ENCODE peak calls at places on chromosomes 4 and X, in five cellular contexts. One of them, this sample, is unnamed.

GRCh38 chr4:122588453-122589238 is 32.2 kb downstream of the IL21 start:
- DNase-seq in mesenchymal stem cell: peak; percentile 81
- DNase-seq in trophoblast cell: no peak
- DNase-seq in neuronal stem cell: no peak
- DNase-seq in H9: no peak
- DNase-seq in this sample: no peak

GRCh38 chr4:170047774-170048354 is 21.7 kb upstream of the MFAP3L start:
- DNase-seq in neuronal stem cell: peak; percentile 59
- DNase-seq in trophoblast cell: peak; percentile 87
- DNase-seq in mesenchymal stem cell: peak; percentile 69
- DNase-seq in H9: no peak
- DNase-seq in this sample: no peak

GRCh38 chrX:148804579-148804978 is 304.2 kb downstream of the AFF2 start:
- DNase-seq in neuronal stem cell: no peak
- DNase-seq in trophoblast cell: no peak
- DNase-seq in H9: no peak
- DNase-seq in mesenchymal stem cell: no peak
- DNase-seq in this sample: no peak

GRCh38 chrX:46770006-46770816 is 11.3 kb upstream of the SLC9A7 start:
- DNase-seq in H9: no peak
- DNase-seq in neuronal stem cell: no peak
- DNase-seq in trophoblast cell: peak; percentile 74
- DNase-seq in mesenchymal stem cell: peak; percentile 21
- DNase-seq in this sample: no peak

GRCh38 chrX:8820910-8821527 is 19.8 kb upstream of the FAM9A start:
- DNase-seq in mesenchymal stem cell: peak; percentile 5
- DNase-seq in neuronal stem cell: peak; percentile 36
- DNase-seq in H9: peak; percentile 64
- DNase-seq in trophoblast cell: no peak
- DNase-seq in this sample: peak; percentile 49

GRCh38 chrX:84046403-84046984 is 141.5 kb downstream of the RPS6KA6 start:
- DNase-seq in H9: peak; percentile 50
- DNase-seq in trophoblast cell: peak; percentile 44
- DNase-seq in mesenchymal stem cell: peak; percentile 28
- DNase-seq in neuronal stem cell: peak; percentile 20
- DNase-seq in this sample: peak; percentile 46

GRCh38 chr4:31193516-31193915 is 473.3 kb downstream of the PCDH7 start:
- DNase-seq in H9: no peak
- DNase-seq in mesenchymal stem cell: no peak
- DNase-seq in neuronal stem cell: no peak
- DNase-seq in trophoblast cell: no peak
- DNase-seq in this sample: no peak

GRCh38 chr4:188887905-188888304 is 748.7 kb downstream of the TRIML1 start:
- DNase-seq in trophoblast cell: no peak
- DNase-seq in H9: no peak
- DNase-seq in neuronal stem cell: no peak
- DNase-seq in mesenchymal stem cell: no peak
- DNase-seq in this sample: no peak

GRCh38 chr4:102850373-102850772 is 18.4 kb upstream of the CISD2 start:
- DNase-seq in mesenchymal stem cell: no peak
- DNase-seq in H9: no peak
- DNase-seq in neuronal stem cell: no peak
- DNase-seq in trophoblast cell: no peak
- DNase-seq in this sample: no peak

GRCh38 chrX:114611018-114611619 is 27.2 kb downstream of the HTR2C start:
- DNase-seq in H9: no peak
- DNase-seq in mesenchymal stem cell: peak; percentile 42
- DNase-seq in trophoblast cell: peak; percentile 72
- DNase-seq in neuronal stem cell: peak; percentile 8
- DNase-seq in this sample: no peak

GRCh38 chr4:67871867-67872266 is 11.9 kb downstream of the TMPRSS11D start:
- DNase-seq in mesenchymal stem cell: peak; percentile 52
- DNase-seq in H9: no peak
- DNase-seq in neuronal stem cell: no peak
- DNase-seq in trophoblast cell: peak; percentile 73
- DNase-seq in this sample: no peak

GRCh38 chrX:123648028-123648810 is 84.6 kb downstream of the THOC2 start:
- DNase-seq in mesenchymal stem cell: peak; percentile 88
- DNase-seq in H9: peak; percentile 81
- DNase-seq in neuronal stem cell: peak; percentile 44
- DNase-seq in trophoblast cell: no peak
- DNase-seq in this sample: peak; percentile 54

GRCh38 chr4:153488719-153489384 is 22.7 kb downstream of the TMEM131L start:
- DNase-seq in mesenchymal stem cell: no peak
- DNase-seq in neuronal stem cell: no peak
- DNase-seq in trophoblast cell: no peak
- DNase-seq in H9: peak; percentile 54
- DNase-seq in this sample: no peak

GRCh38 chr4:69546121-69546520 is 50.4 kb upstream of the UGT2B4 start:
- DNase-seq in mesenchymal stem cell: peak; percentile 53
- DNase-seq in H9: no peak
- DNase-seq in trophoblast cell: no peak
- DNase-seq in neuronal stem cell: no peak
- DNase-seq in this sample: no peak

GRCh38 chr4:4406455-4407298 is 19.8 kb downstream of the NSG1 start:
- DNase-seq in trophoblast cell: no peak
- DNase-seq in H9: no peak
- DNase-seq in mesenchymal stem cell: no peak
- DNase-seq in neuronal stem cell: no peak
- DNase-seq in this sample: no peak

GRCh38 chr4:158739600-158739999 is 16.4 kb upstream of the PPID start:
- DNase-seq in trophoblast cell: no peak
- DNase-seq in neuronal stem cell: no peak
- DNase-seq in H9: no peak
- DNase-seq in mesenchymal stem cell: no peak
- DNase-seq in this sample: no peak

GRCh38 chr4:44447563-44448504 is 775 bp downstream of the KCTD8 start:
- DNase-seq in trophoblast cell: peak; percentile 4
- DNase-seq in H9: peak; percentile 70
- DNase-seq in neuronal stem cell: peak; percentile 49
- DNase-seq in mesenchymal stem cell: peak; percentile 11
- DNase-seq in this sample: no peak

GRCh38 chr4:183492791-183493221 is 12.1 kb upstream of the ING2 start:
- DNase-seq in mesenchymal stem cell: peak; percentile 36
- DNase-seq in trophoblast cell: peak; percentile 99
- DNase-seq in neuronal stem cell: no peak
- DNase-seq in H9: no peak
- DNase-seq in this sample: no peak

GRCh38 chrX:110759785-110760184 is 35.8 kb downstream of the CHRDL1 start:
- DNase-seq in mesenchymal stem cell: no peak
- DNase-seq in trophoblast cell: no peak
- DNase-seq in neuronal stem cell: no peak
- DNase-seq in H9: no peak
- DNase-seq in this sample: no peak

GRCh38 chr4:40403079-40403478 is 67.9 kb downstream of the CHRNA9 start:
- DNase-seq in neuronal stem cell: no peak
- DNase-seq in mesenchymal stem cell: no peak
- DNase-seq in trophoblast cell: peak; percentile 93
- DNase-seq in H9: no peak
- DNase-seq in this sample: no peak

GRCh38 chr4:153465922-153466636 is at the start of gene TMEM131L:
- DNase-seq in neuronal stem cell: peak; percentile 75
- DNase-seq in mesenchymal stem cell: peak; percentile 71
- DNase-seq in trophoblast cell: peak; percentile 62
- DNase-seq in H9: peak; percentile 81
- DNase-seq in this sample: no peak

GRCh38 chr4:148058160-148058859 is 326.4 kb downstream of the ARHGAP10 start:
- DNase-seq in neuronal stem cell: no peak
- DNase-seq in trophoblast cell: no peak
- DNase-seq in mesenchymal stem cell: no peak
- DNase-seq in H9: no peak
- DNase-seq in this sample: no peak

GRCh38 chrX:55778322-55778721 is 60.8 kb downstream of the RRAGB start:
- DNase-seq in trophoblast cell: peak; percentile 91
- DNase-seq in H9: no peak
- DNase-seq in neuronal stem cell: no peak
- DNase-seq in mesenchymal stem cell: peak; percentile 4
- DNase-seq in this sample: no peak

GRCh38 chr4:1403591-1404572 is 2.4 kb downstream of the NKX1-1 start:
- DNase-seq in H9: peak; percentile 50
- DNase-seq in neuronal stem cell: no peak
- DNase-seq in trophoblast cell: no peak
- DNase-seq in mesenchymal stem cell: no peak
- DNase-seq in this sample: no peak

DNA sequence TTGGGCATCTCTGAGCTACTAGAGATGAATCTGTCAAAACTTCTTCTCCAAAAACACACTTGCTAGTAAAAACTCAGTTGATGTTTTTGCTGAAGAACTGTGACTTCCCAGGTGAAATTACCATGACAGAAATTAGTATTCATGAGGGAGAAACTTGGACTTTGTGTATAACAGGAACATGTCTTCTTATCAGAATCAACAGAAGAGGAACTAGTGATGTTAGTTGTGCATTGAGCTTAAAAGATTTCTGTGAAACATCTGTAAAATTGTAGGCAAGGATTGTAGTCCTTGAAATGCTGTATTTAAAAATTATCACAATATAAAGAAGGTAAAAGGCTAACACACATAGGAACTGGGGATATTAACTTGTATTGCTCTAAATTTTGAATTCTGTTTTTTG is 11.3 kb downstream of the FAM241A start:
- DNase-seq in trophoblast cell: no peak
- DNase-seq in neuronal stem cell: no peak
- DNase-seq in mesenchymal stem cell: no peak
- DNase-seq in H9: no peak
- DNase-seq in this sample: no peak
- H2BK12ac ChIP-seq in trophoblast cell: no peak overlapping the region
- H2BK12ac ChIP-seq in neuronal stem cell: no peak overlapping the region
- H2BK12ac ChIP-seq in mesenchymal stem cell: no peak overlapping the region
- H2BK12ac ChIP-seq in H9: no peak overlapping the region
- H2BK12ac ChIP-seq in this sample: no peak overlapping the region

DNA sequence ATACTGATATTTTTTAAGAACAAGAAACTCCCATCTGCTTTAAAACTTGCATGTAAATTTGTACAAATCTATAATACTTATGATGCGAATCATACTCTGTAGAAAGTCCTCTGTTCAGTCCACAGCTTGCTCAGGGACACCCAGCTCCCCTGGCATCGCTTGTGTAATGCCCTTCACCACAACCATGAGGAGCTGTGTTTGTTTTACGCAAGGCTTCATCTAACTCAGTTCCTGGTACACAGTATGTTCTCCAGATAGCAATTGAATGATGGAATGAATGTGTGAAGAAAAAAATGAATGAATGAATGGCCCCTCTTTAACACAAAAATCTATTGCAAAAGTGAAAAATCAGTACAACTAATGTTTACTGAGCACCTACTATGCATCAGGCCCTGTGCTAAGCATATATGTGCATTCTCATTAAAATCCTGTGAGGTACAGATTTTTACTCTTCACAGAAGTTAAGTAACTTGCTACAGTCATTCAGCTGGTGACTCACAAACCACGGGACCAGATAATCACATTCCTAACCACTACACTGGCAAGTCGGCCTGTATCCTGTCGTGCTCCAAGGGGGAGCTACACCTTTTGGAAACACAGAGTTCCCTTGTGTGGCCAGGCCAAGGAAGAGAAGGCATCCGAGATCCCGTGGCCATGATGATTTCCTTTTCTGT is 58.7 kb upstream of the KDR start:
- DNase-seq in mesenchymal stem cell: peak; percentile 95
- DNase-seq in H9: peak; percentile 71
- DNase-seq in trophoblast cell: peak; percentile 75
- DNase-seq in neuronal stem cell: no peak
- DNase-seq in this sample: no peak
- H3K14ac ChIP-seq in mesenchymal stem cell: no peak overlapping the region
- H3K14ac ChIP-seq in H9: no peak overlapping the region
- H3K14ac ChIP-seq in trophoblast cell: no peak overlapping the region
- H3K14ac ChIP-seq in neuronal stem cell: no peak overlapping the region
- H3K14ac ChIP-seq in this sample: no peak overlapping the region

GRCh38 chrX:48636776-48637175 is 39.5 kb downstream of the WDR13 start:
- DNase-seq in mesenchymal stem cell: no peak
- DNase-seq in neuronal stem cell: no peak
- DNase-seq in H9: no peak
- DNase-seq in trophoblast cell: no peak
- DNase-seq in this sample: no peak
- H2BK12ac ChIP-seq in mesenchymal stem cell: no peak overlapping the region
- H2BK12ac ChIP-seq in neuronal stem cell: no peak overlapping the region
- H2BK12ac ChIP-seq in H9: no peak overlapping the region
- H2BK12ac ChIP-seq in trophoblast cell: no peak overlapping the region
- H2BK12ac ChIP-seq in this sample: no peak overlapping the region

DNA sequence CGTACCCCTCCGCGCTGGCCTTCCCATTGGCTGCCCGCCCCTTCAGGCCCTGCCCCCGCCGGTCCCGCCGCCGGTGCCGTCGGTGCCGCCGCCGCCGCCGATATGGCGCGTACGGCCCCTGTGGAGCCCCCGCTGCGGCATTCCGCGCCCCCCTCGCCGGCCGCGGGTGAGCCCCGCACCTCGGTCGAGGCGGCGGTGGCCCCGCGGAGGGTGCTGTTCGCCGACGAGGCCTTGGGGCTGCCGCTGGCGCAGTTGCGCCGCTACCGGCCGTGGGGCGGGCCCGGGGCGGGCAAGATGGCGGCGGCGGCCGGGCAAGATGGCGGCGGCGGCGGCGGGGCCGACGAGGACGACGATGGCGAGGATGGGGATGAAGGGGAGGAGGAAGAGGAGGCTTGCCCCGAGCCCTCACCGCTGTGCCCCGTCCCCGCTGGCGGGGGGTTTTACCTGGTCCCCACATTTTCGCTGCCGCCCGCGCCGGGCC is at the start of gene PPP1R3F:
- DNase-seq in trophoblast cell: no peak
- DNase-seq in mesenchymal stem cell: no peak
- DNase-seq in neuronal stem cell: no peak
- DNase-seq in H9: no peak
- DNase-seq in this sample: no peak
- H3K14ac ChIP-seq in trophoblast cell: peak within 1 kb of the TSS; percentile 91
- H3K14ac ChIP-seq in mesenchymal stem cell: peak within 1 kb of the TSS; percentile 81
- H3K14ac ChIP-seq in neuronal stem cell: peak within 1 kb of the TSS; percentile 21
- H3K14ac ChIP-seq in H9: peak within 1 kb of the TSS; percentile 95
- H3K14ac ChIP-seq in this sample: no peak within 1 kb of the TSS

DNA sequence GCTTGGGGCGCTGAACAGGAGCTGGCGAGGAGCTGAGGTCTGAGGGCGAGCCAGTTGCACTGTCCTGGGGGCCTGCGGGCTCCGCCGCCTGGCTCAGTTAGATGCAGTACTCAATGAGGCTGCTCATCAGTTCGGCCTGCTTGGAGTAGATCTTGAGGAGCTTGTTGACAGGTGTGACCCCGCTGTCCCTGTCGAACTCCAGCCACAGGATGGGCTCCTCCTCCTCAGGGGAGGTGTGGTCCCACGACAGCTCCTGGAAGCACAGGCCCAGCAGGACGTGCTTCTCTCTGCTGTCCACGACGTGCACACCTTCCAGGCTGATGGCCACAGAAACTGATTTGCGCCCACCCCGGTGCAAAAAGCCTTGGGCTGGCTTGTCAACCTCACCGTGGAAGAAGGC is 16.5 kb upstream of the LAS1L start:
- DNase-seq in H9: no peak
- DNase-seq in neuronal stem cell: no peak
- DNase-seq in mesenchymal stem cell: no peak
- DNase-seq in trophoblast cell: no peak
- DNase-seq in this sample: no peak
- H2BK12ac ChIP-seq in H9: no peak overlapping the region
- H2BK12ac ChIP-seq in neuronal stem cell: no peak overlapping the region
- H2BK12ac ChIP-seq in mesenchymal stem cell: no peak overlapping the region
- H2BK12ac ChIP-seq in trophoblast cell: no peak overlapping the region
- H2BK12ac ChIP-seq in this sample: no peak overlapping the region

GRCh38 chrX:74614193-74614909 is at the start of gene RLIM:
- DNase-seq in neuronal stem cell: peak; percentile 82
- DNase-seq in H9: peak; percentile 94
- DNase-seq in trophoblast cell: peak; percentile 93
- DNase-seq in mesenchymal stem cell: peak; percentile 96
- DNase-seq in this sample: peak; percentile 77
- H3K14ac ChIP-seq in neuronal stem cell: peak within 1 kb of the TSS; percentile 21
- H3K14ac ChIP-seq in H9: peak within 1 kb of the TSS; percentile 96
- H3K14ac ChIP-seq in trophoblast cell: peak within 1 kb of the TSS; percentile 89
- H3K14ac ChIP-seq in mesenchymal stem cell: peak within 1 kb of the TSS; percentile 95
- H3K14ac ChIP-seq in this sample: no peak within 1 kb of the TSS

This sample was measured in H1.